ENCODE peak calls at places on chromosomes 3 and 15, in five cellular contexts. Q, B, T, I and Y are unnamed samples.

GRCh38 chr15:53384417-53384816 is 375.0 kb downstream of the WDR72 start:
- DNase-seq in Q (no peak), T (no peak), B (peak), I (no peak), Y (no peak)

GRCh38 chr3:149701977-149702350 is 44.1 kb upstream of the WWTR1 start:
- DNase-seq in T (no peak), Q (no peak), B (no peak), I (no peak), Y (peak)

GRCh38 chr3:126365351-126366274 is 8.4 kb upstream of the KLF15 start:
- DNase-seq in T (no peak), Q (no peak), B (no peak), I (peak), Y (no peak)

GRCh38 chr3:170724599-170724998 is 138.7 kb upstream of the SLC7A14 start:
- DNase-seq in I (no peak), B (peak), Q (peak), T (no peak), Y (no peak)

GRCh38 chr15:87115795-87116194 is 1036.1 kb downstream of the AGBL1 start:
- DNase-seq in I (no peak), Q (no peak), T (no peak), B (no peak), Y (no peak)

GRCh38 chr3:55461896-55462295 is 25.2 kb downstream of the WNT5A start:
- DNase-seq in I (no peak), Q (peak), B (peak), T (no peak), Y (no peak)

GRCh38 chr3:39103324-39103693 is 4.1 kb downstream of the GORASP1 start:
- DNase-seq in I (no peak), Q (no peak), B (no peak), T (no peak), Y (no peak)

GRCh38 chr3:133991209-133991608 is 38.5 kb downstream of the SLCO2A1 start:
- DNase-seq in I (no peak), Q (no peak), B (no peak), T (no peak), Y (no peak)

GRCh38 chr15:77358545-77359240 is 61.2 kb downstream of the PEAK1 start:
- DNase-seq in B (no peak), Q (no peak), T (no peak), I (no peak), Y (no peak)

GRCh38 chr3:151087648-151088047 is 2.2 kb downstream of the MED12L start:
- DNase-seq in I (no peak), B (no peak), T (no peak), Q (no peak), Y (no peak)

GRCh38 chr3:138381413-138381901 is 33.1 kb downstream of the MRAS start:
- DNase-seq in I (no peak), B (no peak), T (no peak), Q (no peak), Y (no peak)

GRCh38 chr3:13484861-13485590 is 4.9 kb downstream of the HDAC11 start:
- DNase-seq in T (no peak), Q (peak), I (no peak), B (peak), Y (no peak)

GRCh38 chr3:110618512-110619226 is 452.9 kb upstream of the NECTIN3 start:
- DNase-seq in Q (no peak), I (no peak), B (no peak), T (no peak), Y (no peak)

GRCh38 chr15:51281368-51281967 is 56.9 kb downstream of the CYP19A1 start:
- DNase-seq in Q (peak), T (peak), I (peak), B (peak), Y (peak)

GRCh38 chr3:24254649-24255048 is 240.0 kb downstream of the THRB start:
- DNase-seq in I (no peak), T (no peak), B (peak), Q (peak), Y (no peak)

GRCh38 chr15:74884428-74885223 is 5.2 kb upstream of the MPI start:
- DNase-seq in T (no peak), B (no peak), Q (no peak), I (no peak), Y (no peak)

GRCh38 chr3:147509444-147509843 is 100.3 kb downstream of the ZIC1 start:
- DNase-seq in B (no peak), Q (no peak), I (no peak), T (no peak), Y (no peak)

GRCh38 chr3:155101398-155101797 is 21.3 kb downstream of the MME start:
- DNase-seq in I (no peak), Q (no peak), T (no peak), B (no peak), Y (no peak)

GRCh38 chr3:183306798-183307671 is 54.0 kb downstream of the B3GNT5 start:
- DNase-seq in I (peak), T (peak), Q (no peak), B (peak), Y (peak)

GRCh38 chr3:64493149-64493548 is 194.7 kb downstream of the ADAMTS9 start:
- DNase-seq in T (no peak), B (no peak), Q (no peak), I (no peak), Y (no peak)

GRCh38 chr3:149812606-149813366 is at the start of gene RNF13:
- DNase-seq in T (peak), Q (peak), B (peak), I (peak), Y (peak)

GRCh38 chr15:65059369-65059750 is 8.4 kb downstream of the RASL12 start:
- DNase-seq in T (no peak), Q (no peak), I (no peak), B (no peak), Y (no peak)